ENCODE peak calls at places on chromosome 19, in nine cellular contexts. L is ascending aorta; R is suprapubic skin; M is endodermal cell; Z is fibroblast of lung; O is stomach; F is H1; Y is uterus; U is CD8-positive, alpha-beta T cell. J is an unnamed sample.

GRCh38 chr19:42249149-42249750 is 5.7 kb downstream of the ERF start:
- DNase-seq in F (no peak), M (no peak), Y (no peak), Z (no peak), O (no peak), R (no peak), L (no peak), U (no peak), J (no peak)

GRCh38 chr19:30355586-30355985 is 16.6 kb upstream of the ZNF536 start:
- DNase-seq in M (no peak), U (no peak), F (no peak), Z (no peak), R (no peak), L (peak; percentile 13), O (no peak), Y (no peak), J (no peak)

GRCh38 chr19:33618884-33619283 is 2.9 kb upstream of the CHST8 start:
- DNase-seq in L (no peak), F (no peak), U (no peak), O (no peak), M (no peak), Y (no peak), Z (no peak), R (no peak), J (no peak)

GRCh38 chr19:1773173-1773572 is 19.9 kb downstream of the ONECUT3 start:
- DNase-seq in R (no peak), Y (no peak), M (no peak), U (no peak), F (no peak), Z (peak; percentile 83), L (no peak), O (no peak), J (no peak)

GRCh38 chr19:6187374-6187773 is 51.9 kb downstream of the ACSBG2 start:
- DNase-seq in Y (no peak), O (no peak), L (peak; percentile 41), F (no peak), M (no peak), Z (no peak), U (peak; percentile 31), R (no peak), J (no peak)

GRCh38 chr19:42422576-42423461 is 4.4 kb downstream of the LIPE start:
- DNase-seq in O (no peak), Z (peak; percentile 11), M (peak; percentile 74), Y (no peak), L (peak; percentile 64), U (peak; percentile 71), R (no peak), F (no peak), J (peak; percentile 73)

GRCh38 chr19:1104452-1105216 is 840 bp downstream of the GPX4 start:
- DNase-seq in R (no peak), U (peak; percentile 81), L (peak; percentile 84), Y (peak; percentile 75), Z (peak; percentile 67), M (peak; percentile 92), F (no peak), O (peak; percentile 69), J (peak; percentile 81)

GRCh38 chr19:2334986-2335846 is 6.7 kb downstream of the SPPL2B start:
- DNase-seq in Y (no peak), Z (no peak), F (no peak), U (no peak), R (no peak), O (no peak), L (no peak), M (no peak), J (no peak)

GRCh38 chr19:45468803-45469131 is 971 bp downstream of the FOSB start:
- DNase-seq in L (no peak), U (no peak), R (no peak), F (no peak), Y (no peak), O (peak; percentile 41), Z (peak; percentile 44), M (no peak), J (no peak)

GRCh38 chr19:30224689-30225606 is 147.2 kb upstream of the ZNF536 start:
- DNase-seq in R (no peak), Y (no peak), L (no peak), O (no peak), F (no peak), M (peak; percentile 63), Z (no peak), U (no peak), J (no peak)

GRCh38 chr19:30116984-30117555 is 175.0 kb downstream of the URI1 start:
- DNase-seq in L (no peak), M (no peak), Y (no peak), Z (no peak), O (no peak), R (no peak), U (no peak), F (no peak), J (no peak)

GRCh38 chr19:4437103-4437502 is 20.5 kb downstream of the UBXN6 start:
- DNase-seq in F (no peak), M (no peak), U (no peak), L (no peak), O (no peak), Z (no peak), Y (no peak), R (no peak), J (no peak)

GRCh38 chr19:38617764-38618589 is at the start of gene MAP4K1:
- DNase-seq in M (peak; percentile 69), Y (peak; percentile 28), U (peak; percentile 86), O (peak; percentile 53), L (peak; percentile 67), R (no peak), Z (no peak), F (no peak), J (peak; percentile 96)

GRCh38 chr19:49853852-49854849 is 3.2 kb downstream of the PTOV1 start:
- DNase-seq in Z (no peak), R (no peak), F (no peak), O (no peak), L (no peak), U (no peak), M (peak; percentile 49), Y (no peak), J (no peak)

GRCh38 chr19:44747739-44748425 is 626 bp upstream of the BCL3 start:
- DNase-seq in F (no peak), R (peak; percentile 88), U (peak; percentile 56), Y (peak; percentile 64), M (peak; percentile 80), Z (peak; percentile 70), O (peak; percentile 69), L (peak; percentile 78), J (no peak)

GRCh38 chr19:9151367-9151766 is 11.2 kb downstream of the ZNF317 start:
- DNase-seq in O (no peak), Y (no peak), R (no peak), F (no peak), U (no peak), M (no peak), L (no peak), Z (no peak), J (no peak)

GRCh38 chr19:19321143-19321577 is 531 bp downstream of the MAU2 start:
- DNase-seq in O (no peak), Y (no peak), F (no peak), R (no peak), M (peak; percentile 79), Z (peak; percentile 6), L (no peak), U (no peak), J (peak; percentile 32)
- TF ChIP-seq CTCF in O (no peak), Y (no peak), F (peak; percentile 15), R (no peak), M (peak; percentile 54), Z (no peak), L (no peak), U (no peak), J (no peak)

GRCh38 chr19:16497042-16497441 is 848 bp downstream of the C19orf44 start:
- DNase-seq in R (no peak), Z (no peak), O (no peak), Y (no peak), U (no peak), F (no peak), M (no peak), L (no peak), J (no peak)

GRCh38 chr19:16496613-16496983 is 404 bp downstream of the C19orf44 start:
- DNase-seq in F (no peak), U (no peak), M (no peak), L (peak; percentile 75), Z (peak; percentile 67), R (no peak), Y (peak; percentile 54), O (peak; percentile 31), J (no peak)

GRCh38 chr19:16495982-16496612 is at the start of the genes C19orf44 and CALR3:
- DNase-seq in F (peak; percentile 93), L (peak; percentile 100), U (peak; percentile 97), Y (peak; percentile 99), M (peak; percentile 99), Z (peak; percentile 98), O (peak; percentile 99), R (peak; percentile 99), J (peak; percentile 99)

DNA sequence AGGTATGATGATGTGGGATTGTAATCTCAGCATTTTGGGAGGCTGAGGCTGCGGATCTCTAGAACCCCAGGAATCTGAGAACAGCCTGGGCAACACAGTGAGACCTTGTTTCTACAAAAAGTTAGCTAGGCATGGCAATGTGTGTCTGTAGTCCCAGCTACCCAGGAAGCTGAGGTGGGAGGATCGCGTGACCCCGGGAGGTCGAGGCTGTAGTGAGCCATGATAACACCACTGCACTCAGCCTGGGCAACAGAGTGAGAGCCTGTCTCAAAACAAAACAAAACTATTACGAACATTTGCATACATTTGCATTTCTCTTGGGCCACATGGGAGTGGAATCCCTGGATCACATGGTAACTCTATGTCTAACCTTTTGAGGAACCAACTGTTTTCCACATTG is 1.6 kb downstream of the C19orf44 start:
- DNase-seq in O (no peak), Z (no peak), F (no peak), U (no peak), M (peak; percentile 53), Y (no peak), L (no peak), R (no peak), J (no peak)
- H3K4me3 ChIP-seq in O (no peak overlapping the region), Z (no peak overlapping the region), F (no peak overlapping the region), U (no peak overlapping the region), M (no peak overlapping the region), Y (no peak overlapping the region), L (no peak overlapping the region), R (no peak overlapping the region), J (no peak overlapping the region)

DNA sequence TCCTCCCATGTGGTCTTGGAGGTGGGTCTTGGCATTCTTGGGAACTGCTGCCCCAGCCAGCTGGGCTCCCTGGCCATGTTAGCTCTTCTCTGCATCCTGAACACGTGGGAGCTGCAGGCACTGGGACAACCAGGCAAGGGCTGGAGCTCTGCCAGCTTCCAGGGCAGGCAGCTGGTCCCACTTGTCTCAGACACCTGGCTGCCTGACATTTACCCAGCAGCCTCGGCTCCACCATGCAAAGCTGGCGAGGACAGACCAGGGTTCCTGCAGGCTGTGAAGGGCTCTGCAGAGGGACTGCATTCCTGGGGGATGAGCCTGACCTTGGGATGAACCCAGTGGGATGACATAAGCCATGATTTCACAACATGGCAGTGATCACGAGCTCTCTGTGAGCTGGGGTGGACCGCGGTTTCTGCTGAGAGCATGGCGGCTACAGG is 99.0 kb upstream of the TSHZ3 start:
- DNase-seq in Z (peak; percentile 78), O (peak; percentile 26), Y (peak; percentile 77), L (no peak), U (no peak), M (no peak), F (no peak), R (peak; percentile 83), J (no peak)
- TF ChIP-seq CTCF in Z (no peak), O (no peak), Y (no peak), L (no peak), U (no peak), M (no peak), F (no peak), R (no peak), J (no peak)

DNA sequence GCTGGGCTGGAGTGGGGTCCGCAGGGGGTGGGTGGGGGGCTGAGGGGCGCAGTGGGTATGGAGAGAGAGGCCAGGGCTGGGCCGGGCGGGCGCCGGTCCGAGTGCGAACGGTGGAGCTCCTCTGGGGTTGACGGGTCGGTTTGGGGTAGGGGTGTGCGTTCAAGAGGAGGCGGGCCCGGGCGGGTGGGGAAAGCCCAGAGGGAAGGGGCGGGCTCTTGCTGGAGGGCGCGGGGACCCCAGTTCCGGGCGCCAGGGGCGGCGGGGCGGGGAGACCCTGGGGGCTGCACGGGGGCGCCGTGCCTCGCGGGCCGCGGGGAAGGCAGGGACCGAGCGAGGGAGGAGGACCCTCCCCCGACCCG is 8.0 kb upstream of the SHISA7 start:
- DNase-seq in U (no peak), Z (no peak), O (no peak), M (peak; percentile 67), L (no peak), R (no peak), Y (no peak), F (no peak), J (no peak)
- H3K4me3 ChIP-seq in U (no peak overlapping the region), Z (no peak overlapping the region), O (peak overlapping the region; percentile 21), M (no peak overlapping the region), L (peak overlapping the region; percentile 16), R (peak overlapping the region; percentile 44), Y (no peak overlapping the region), F (peak overlapping the region; percentile 69), J (no peak overlapping the region)

J was measured in GM12865.